ENCODE peak calls at places on chromosomes 3 and 15, in four cellular contexts. H is dorsolateral prefrontal cortex, O is sigmoid colon, U is endodermal cell. Z is an unnamed sample.

GRCh38 chr3:34969513-34969912 is 669.8 kb upstream of the ARPP21 start:
- DNase-seq in H (no peak), O (no peak), U (no peak), Z (peak; percentile 5)

GRCh38 chr3:56890448-56891083 is 88.8 kb upstream of the ARHGEF3 start:
- DNase-seq in H (no peak), O (no peak), U (no peak), Z (no peak)

GRCh38 chr3:10192953-10193691 is 28.4 kb downstream of the IRAK2 start:
- DNase-seq in H (peak; percentile 55), O (no peak), U (peak; percentile 71), Z (peak; percentile 92)

GRCh38 chr3:99686955-99687612 is 48.7 kb downstream of the COL8A1 start:
- DNase-seq in H (peak; percentile 56), O (peak; percentile 72), U (peak; percentile 89), Z (peak; percentile 84)

GRCh38 chr15:69044899-69045298 is 30.4 kb downstream of the NOX5 start:
- DNase-seq in H (no peak), O (no peak), U (no peak), Z (peak; percentile 81)

GRCh38 chr3:107143206-107143605 is 234.0 kb upstream of the CCDC54 start:
- DNase-seq in H (no peak), O (no peak), U (no peak), Z (no peak)

GRCh38 chr15:66738116-66738515 is 36.1 kb downstream of the SMAD6 start:
- DNase-seq in H (no peak), O (peak; percentile 22), U (no peak), Z (no peak)

GRCh38 chr3:85867072-85867471 is 908.3 kb downstream of the CADM2 start:
- DNase-seq in H (no peak), O (no peak), U (no peak), Z (no peak)

GRCh38 chr3:32685604-32686185 is 707 bp downstream of the CNOT10 start:
- DNase-seq in H (no peak), O (no peak), U (no peak), Z (peak; percentile 36)

GRCh38 chr3:34683851-34684250 is 885.4 kb downstream of the PDCD6IP start:
- DNase-seq in H (no peak), O (no peak), U (peak; percentile 92), Z (peak; percentile 70)

GRCh38 chr3:58899159-58899952 is 150.5 kb downstream of the CFAP20DC start:
- DNase-seq in H (no peak), O (peak; percentile 64), U (peak; percentile 47), Z (peak; percentile 29)

GRCh38 chr15:92059036-92059970 is 205.8 kb downstream of the SLCO3A1 start:
- DNase-seq in H (no peak), O (no peak), U (no peak), Z (no peak)

GRCh38 chr3:111739241-111739952 is 119.7 kb upstream of the PHLDB2 start:
- DNase-seq in H (no peak), O (peak; percentile 80), U (no peak), Z (peak; percentile 65)

GRCh38 chr3:15148614-15149013 is 49.7 kb upstream of the RBSN start:
- DNase-seq in H (no peak), O (no peak), U (peak; percentile 92), Z (peak; percentile 21)

GRCh38 chr3:182698078-182698477 is 95.2 kb upstream of the ATP11B start:
- DNase-seq in H (no peak), O (no peak), U (no peak), Z (no peak)

GRCh38 chr3:29486917-29487316 is 206.0 kb downstream of the RBMS3 start:
- DNase-seq in H (no peak), O (no peak), U (no peak), Z (no peak)

GRCh38 chr15:73051402-73051810 is 857 bp upstream of the NEO1 start:
- DNase-seq in H (peak; percentile 73), O (peak; percentile 79), U (peak; percentile 76), Z (no peak)

GRCh38 chr15:29676961-29677402 is 145.3 kb downstream of the TJP1 start:
- DNase-seq in H (no peak), O (no peak), U (no peak), Z (peak; percentile 59)

GRCh38 chr3:98519351-98519750 is 3.4 kb downstream of the CLDND1 start:
- DNase-seq in H (no peak), O (no peak), U (no peak), Z (peak; percentile 8)

GRCh38 chr3:150238995-150239612 is 169.0 kb upstream of the TSC22D2 start:
- DNase-seq in H (no peak), O (no peak), U (peak; percentile 80), Z (peak; percentile 56)

GRCh38 chr15:85380860-85381535 is 595 bp downstream of the AKAP13 start:
- DNase-seq in H (peak; percentile 44), O (peak; percentile 73), U (no peak), Z (peak; percentile 46)

GRCh38 chr3:22245122-22245521 is 494.1 kb upstream of the ZNF385D start:
- DNase-seq in H (no peak), O (no peak), U (no peak), Z (peak; percentile 94)

GRCh38 chr3:87269723-87270122 is 6.7 kb downstream of the POU1F1 start:
- DNase-seq in H (no peak), O (no peak), U (no peak), Z (peak; percentile 45)

GRCh38 chr3:152388631-152389030 is 119.9 kb downstream of the MBNL1 start:
- DNase-seq in H (no peak), O (no peak), U (no peak), Z (no peak)

GRCh38 chr3:15291589-15292541 is 40.5 kb downstream of the SH3BP5 start:
- DNase-seq in H (no peak), O (peak; percentile 62), U (no peak), Z (peak; percentile 64)

GRCh38 chr15:52184721-52185120 is 6.5 kb downstream of the GNB5 start:
- DNase-seq in H (no peak), O (no peak), U (no peak), Z (no peak)

GRCh38 chr3:153130312-153130977 is 31.6 kb upstream of the RAP2B start:
- DNase-seq in H (no peak), O (no peak), U (no peak), Z (peak; percentile 77)

GRCh38 chr3:49638445-49638844 is 35.7 kb upstream of the APEH start:
- DNase-seq in H (peak; percentile 88), O (no peak), U (no peak), Z (peak; percentile 55)

GRCh38 chr3:28476194-28476593 is 127.6 kb upstream of the AZI2 start:
- DNase-seq in H (no peak), O (no peak), U (no peak), Z (peak; percentile 76)

GRCh38 chr3:188188911-188189310 is 35.0 kb downstream of the LPP start:
- DNase-seq in H (no peak), O (no peak), U (no peak), Z (no peak)
- H3K4me3 ChIP-seq in H (no peak overlapping the region), O (no peak overlapping the region), U (no peak overlapping the region), Z (no peak overlapping the region)

GRCh38 chr15:100879046-100879445 is 585 bp upstream of the ALDH1A3 start:
- DNase-seq in H (no peak), O (no peak), U (peak; percentile 68), Z (peak; percentile 9)

GRCh38 chr15:100879461-100880138 is at the start of gene ALDH1A3:
- DNase-seq in H (no peak), O (peak; percentile 88), U (peak; percentile 81), Z (peak; percentile 13)

GRCh38 chr15:100881573-100882336 is 2.1 kb downstream of the ALDH1A3 start:
- DNase-seq in H (no peak), O (no peak), U (no peak), Z (no peak)

GRCh38 chr15:100880897-100881242 is 1.2 kb downstream of the ALDH1A3 start:
- DNase-seq in H (no peak), O (no peak), U (no peak), Z (no peak)

DNA sequence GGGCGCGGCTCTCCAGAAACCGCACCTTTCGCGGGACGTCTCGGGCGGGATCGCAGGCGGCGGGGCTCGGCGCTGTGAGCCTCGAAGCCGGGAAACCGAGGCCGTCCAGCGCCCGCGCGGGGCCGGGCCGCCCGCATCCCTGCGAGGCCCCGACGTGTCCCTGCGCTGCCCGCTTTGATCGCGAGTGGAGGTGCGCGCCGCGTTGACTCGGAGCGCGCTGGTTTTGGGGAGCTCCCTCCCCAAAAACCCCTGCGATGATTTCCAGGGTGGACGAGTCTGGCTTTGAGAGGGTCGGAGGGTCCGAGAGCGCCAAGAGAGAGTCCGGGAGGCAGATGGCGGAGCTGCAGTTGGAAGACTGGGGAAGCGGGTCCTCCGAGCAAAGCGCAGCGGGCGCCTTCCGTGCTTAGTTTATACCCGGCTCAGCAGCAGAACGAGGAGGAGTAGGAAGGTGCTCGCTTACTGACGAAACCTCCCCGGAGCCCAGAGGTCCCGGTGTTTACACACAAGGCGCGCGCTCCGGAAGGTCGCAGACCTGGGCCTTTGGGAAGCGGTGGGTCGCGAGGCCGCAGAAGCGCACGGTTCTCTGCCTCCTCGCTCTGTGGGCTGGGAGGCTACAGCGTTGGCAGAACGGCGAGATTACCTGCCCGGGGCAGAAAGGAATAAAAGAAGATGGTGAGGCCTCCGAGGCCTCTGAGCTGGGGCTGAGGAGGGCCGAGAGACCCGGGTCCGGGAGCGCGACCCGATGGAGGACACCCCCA is 687 bp downstream of the ALDH1A3 start:
- DNase-seq in H (no peak), O (no peak), U (peak; percentile 84), Z (peak; percentile 18)
- H3K4me3 ChIP-seq in H (no peak overlapping the region), O (peak overlapping the region; percentile 64), U (peak overlapping the region; percentile 81), Z (peak overlapping the region; percentile 17)

GRCh38 chr3:147393261-147393964 is 12.9 kb downstream of the ZIC4 start:
- DNase-seq in H (peak; percentile 87), O (peak; percentile 62), U (peak; percentile 93), Z (peak; percentile 88)
- H3K4me3 ChIP-seq in H (peak overlapping the region; percentile 73), O (peak overlapping the region; percentile 39), U (peak overlapping the region; percentile 73), Z (peak overlapping the region; percentile 83)

GRCh38 chr3:187808466-187809291 is 63.4 kb upstream of the BCL6 start:
- DNase-seq in H (no peak), O (no peak), U (peak; percentile 57), Z (peak; percentile 24)
- H3K4me3 ChIP-seq in H (no peak overlapping the region), O (no peak overlapping the region), U (no peak overlapping the region), Z (no peak overlapping the region)

GRCh38 chr15:62059818-62060115 is 480 bp downstream of the VPS13C start:
- DNase-seq in H (no peak), O (peak; percentile 66), U (no peak), Z (peak; percentile 57)

GRCh38 chr15:62059108-62059817 is 984 bp downstream of the VPS13C start:
- DNase-seq in H (no peak), O (no peak), U (no peak), Z (no peak)

GRCh38 chr15:62060116-62060895 is at the start of gene VPS13C:
- DNase-seq in H (peak; percentile 93), O (peak; percentile 96), U (peak; percentile 97), Z (peak; percentile 93)

GRCh38 chr15:62060896-62061280 is 641 bp upstream of the VPS13C start:
- DNase-seq in H (no peak), O (no peak), U (no peak), Z (no peak)

GRCh38 chr15:62058327-62059028 is 1.8 kb downstream of the VPS13C start:
- DNase-seq in H (no peak), O (no peak), U (no peak), Z (no peak)
- H3K4me3 ChIP-seq in H (no peak overlapping the region), O (peak overlapping the region; percentile 95), U (no peak overlapping the region), Z (no peak overlapping the region)

GRCh38 chr3:70980646-70981031 is 602.9 kb downstream of the FOXP1 start:
- DNase-seq in H (no peak), O (no peak), U (no peak), Z (peak; percentile 71)

GRCh38 chr3:70984756-70985155 is 598.8 kb downstream of the FOXP1 start:
- DNase-seq in H (no peak), O (no peak), U (no peak), Z (no peak)

GRCh38 chr3:70981252-70981933 is 602.1 kb downstream of the FOXP1 start:
- DNase-seq in H (no peak), O (no peak), U (no peak), Z (no peak)

GRCh38 chr3:70982274-70982673 is 601.3 kb downstream of the FOXP1 start:
- DNase-seq in H (no peak), O (no peak), U (no peak), Z (peak; percentile 73)

GRCh38 chr3:70982700-70983140 is 600.8 kb downstream of the FOXP1 start:
- DNase-seq in H (peak; percentile 63), O (peak; percentile 74), U (peak; percentile 49), Z (peak; percentile 87)
- H3K4me3 ChIP-seq in H (no peak overlapping the region), O (no peak overlapping the region), U (no peak overlapping the region), Z (no peak overlapping the region)